ENCODE peak calls at places on chromosomes 11 and 22, in four cellular contexts. One of them, this sample, is unnamed.

GRCh38 chr11:61353109-61354067 is 8.3 kb downstream of the CYB561A3 start:
- DNase-seq in heart left ventricle: no peak
- DNase-seq in lower leg skin: no peak
- DNase-seq in right lobe of liver: peak
- DNase-seq in this sample: no peak

GRCh38 chr11:1172729-1173117 is 15.0 kb downstream of the MUC5AC start:
- DNase-seq in heart left ventricle: no peak
- DNase-seq in lower leg skin: no peak
- DNase-seq in right lobe of liver: no peak
- DNase-seq in this sample: no peak

GRCh38 chr11:56624661-56625110 is 10.0 kb upstream of the OR5M1 start:
- DNase-seq in heart left ventricle: no peak
- DNase-seq in lower leg skin: no peak
- DNase-seq in right lobe of liver: no peak
- DNase-seq in this sample: no peak

GRCh38 chr11:118434123-118434552 is 2.2 kb upstream of the KMT2A start:
- DNase-seq in heart left ventricle: no peak
- DNase-seq in lower leg skin: no peak
- DNase-seq in right lobe of liver: no peak
- DNase-seq in this sample: no peak

GRCh38 chr11:130383363-130384168 is 44.8 kb downstream of the ADAMTS8 start:
- DNase-seq in heart left ventricle: no peak
- DNase-seq in lower leg skin: no peak
- DNase-seq in right lobe of liver: no peak
- DNase-seq in this sample: no peak

GRCh38 chr11:123430736-123431356 is 777 bp downstream of the GRAMD1B start:
- DNase-seq in heart left ventricle: peak
- DNase-seq in lower leg skin: peak
- DNase-seq in right lobe of liver: peak
- DNase-seq in this sample: peak

GRCh38 chr22:41539146-41540005 is 4.9 kb downstream of the POLR3H start:
- DNase-seq in heart left ventricle: no peak
- DNase-seq in lower leg skin: no peak
- DNase-seq in right lobe of liver: no peak
- DNase-seq in this sample: no peak

GRCh38 chr11:44652901-44653644 is 73.7 kb upstream of the TSPAN18 start:
- DNase-seq in heart left ventricle: no peak
- DNase-seq in lower leg skin: no peak
- DNase-seq in right lobe of liver: no peak
- DNase-seq in this sample: no peak

GRCh38 chr22:32920032-32920628 is 118.6 kb downstream of the TIMP3 start:
- DNase-seq in heart left ventricle: peak
- DNase-seq in lower leg skin: peak
- DNase-seq in right lobe of liver: no peak
- DNase-seq in this sample: no peak

GRCh38 chr11:6695377-6695776 is 12.2 kb upstream of the MRPL17 start:
- DNase-seq in heart left ventricle: no peak
- DNase-seq in lower leg skin: no peak
- DNase-seq in right lobe of liver: no peak
- DNase-seq in this sample: no peak

GRCh38 chr11:13223112-13223511 is 54.5 kb upstream of the BMAL1 start:
- DNase-seq in heart left ventricle: no peak
- DNase-seq in lower leg skin: no peak
- DNase-seq in right lobe of liver: no peak
- DNase-seq in this sample: no peak

GRCh38 chr22:47322854-47323253 is 560.4 kb downstream of the TBC1D22A start:
- DNase-seq in heart left ventricle: no peak
- DNase-seq in lower leg skin: no peak
- DNase-seq in right lobe of liver: no peak
- DNase-seq in this sample: no peak

GRCh38 chr11:71373791-71374454 is 74.3 kb downstream of the DHCR7 start:
- DNase-seq in heart left ventricle: no peak
- DNase-seq in lower leg skin: no peak
- DNase-seq in right lobe of liver: no peak
- DNase-seq in this sample: no peak

GRCh38 chr11:34613462-34614183 is 7.3 kb upstream of the EHF start:
- DNase-seq in heart left ventricle: no peak
- DNase-seq in lower leg skin: no peak
- DNase-seq in right lobe of liver: no peak
- DNase-seq in this sample: no peak

GRCh38 chr22:22156348-22156715 is 88.3 kb upstream of the VPREB1 start:
- DNase-seq in heart left ventricle: no peak
- DNase-seq in lower leg skin: no peak
- DNase-seq in right lobe of liver: no peak
- DNase-seq in this sample: no peak

GRCh38 chr11:36266767-36267166 is 22.5 kb downstream of the COMMD9 start:
- DNase-seq in heart left ventricle: no peak
- DNase-seq in lower leg skin: no peak
- DNase-seq in right lobe of liver: no peak
- DNase-seq in this sample: no peak

GRCh38 chr11:131758726-131759125 is 388.3 kb downstream of the NTM start:
- DNase-seq in heart left ventricle: no peak
- DNase-seq in lower leg skin: no peak
- DNase-seq in right lobe of liver: no peak
- DNase-seq in this sample: no peak

GRCh38 chr22:29217827-29218757 is 12.4 kb downstream of the EMID1 start:
- DNase-seq in heart left ventricle: no peak
- DNase-seq in lower leg skin: no peak
- DNase-seq in right lobe of liver: peak
- DNase-seq in this sample: no peak

GRCh38 chr11:95289378-95289777 is 58.4 kb upstream of the SESN3 start:
- DNase-seq in heart left ventricle: no peak
- DNase-seq in lower leg skin: no peak
- DNase-seq in right lobe of liver: no peak
- DNase-seq in this sample: no peak

GRCh38 chr11:20670932-20671403 is 1.6 kb downstream of the NELL1 start:
- DNase-seq in heart left ventricle: no peak
- DNase-seq in lower leg skin: no peak
- DNase-seq in right lobe of liver: no peak
- DNase-seq in this sample: no peak

GRCh38 chr11:11378184-11378940 is 25.3 kb upstream of the CSNK2A3 start:
- DNase-seq in heart left ventricle: no peak
- DNase-seq in lower leg skin: no peak
- DNase-seq in right lobe of liver: no peak
- DNase-seq in this sample: no peak

GRCh38 chr11:26335903-26336302 is 4.0 kb downstream of the ANO3 start:
- DNase-seq in heart left ventricle: no peak
- DNase-seq in lower leg skin: no peak
- DNase-seq in right lobe of liver: no peak
- DNase-seq in this sample: no peak

GRCh38 chr11:17479284-17480214 is 2.9 kb upstream of the ABCC8 start:
- DNase-seq in heart left ventricle: no peak
- DNase-seq in lower leg skin: no peak
- DNase-seq in right lobe of liver: no peak
- DNase-seq in this sample: peak

GRCh38 chr11:34792814-34793241 is 123.4 kb downstream of the APIP start:
- DNase-seq in heart left ventricle: no peak
- DNase-seq in lower leg skin: peak
- DNase-seq in right lobe of liver: peak
- DNase-seq in this sample: peak

GRCh38 chr22:38744981-38745380 is 10.8 kb downstream of the SUN2 start:
- DNase-seq in heart left ventricle: no peak
- DNase-seq in lower leg skin: no peak
- DNase-seq in right lobe of liver: peak
- DNase-seq in this sample: no peak

GRCh38 chr11:96338910-96339703 is 3.9 kb downstream of the MAML2 start:
- DNase-seq in heart left ventricle: peak
- DNase-seq in lower leg skin: no peak
- DNase-seq in right lobe of liver: peak
- DNase-seq in this sample: peak

GRCh38 chr11:102241026-102241425 is 76.3 kb upstream of the BIRC3 start:
- DNase-seq in heart left ventricle: no peak
- DNase-seq in lower leg skin: no peak
- DNase-seq in right lobe of liver: no peak
- DNase-seq in this sample: no peak

GRCh38 chr11:62269654-62270278 is at the start of gene SCGB2A2:
- DNase-seq in heart left ventricle: no peak
- DNase-seq in lower leg skin: peak
- DNase-seq in right lobe of liver: no peak
- DNase-seq in this sample: peak

GRCh38 chr11:69443138-69443967 is 38.1 kb upstream of the LINC01488 start:
- DNase-seq in heart left ventricle: peak
- DNase-seq in lower leg skin: peak
- DNase-seq in right lobe of liver: peak
- DNase-seq in this sample: peak
- TF ChIP-seq POLR2A in heart left ventricle: no peak
- TF ChIP-seq POLR2A in lower leg skin: no peak
- TF ChIP-seq POLR2A in right lobe of liver: no peak
- TF ChIP-seq POLR2A in this sample: peak

GRCh38 chr22:27794244-27794643 is 7.3 kb downstream of the MN1 start:
- DNase-seq in heart left ventricle: no peak
- DNase-seq in lower leg skin: no peak
- DNase-seq in right lobe of liver: no peak
- DNase-seq in this sample: no peak
- H3K4me3 ChIP-seq in heart left ventricle: peak
- H3K4me3 ChIP-seq in lower leg skin: no peak
- H3K4me3 ChIP-seq in right lobe of liver: no peak
- H3K4me3 ChIP-seq in this sample: no peak

GRCh38 chr11:126268708-126269579 is at the start of the genes FOXRED1 and SRPRA:
- DNase-seq in heart left ventricle: peak
- DNase-seq in lower leg skin: peak
- DNase-seq in right lobe of liver: peak
- DNase-seq in this sample: peak
- TF ChIP-seq POLR2A in heart left ventricle: no peak
- TF ChIP-seq POLR2A in lower leg skin: no peak
- TF ChIP-seq POLR2A in right lobe of liver: peak
- TF ChIP-seq POLR2A in this sample: peak

GRCh38 chr11:58061813-58062212 is 31.1 kb downstream of the OR6Q1 start:
- DNase-seq in heart left ventricle: no peak
- DNase-seq in lower leg skin: no peak
- DNase-seq in right lobe of liver: no peak
- DNase-seq in this sample: no peak
- H3K4me3 ChIP-seq in heart left ventricle: no peak
- H3K4me3 ChIP-seq in lower leg skin: no peak
- H3K4me3 ChIP-seq in right lobe of liver: no peak
- H3K4me3 ChIP-seq in this sample: no peak

GRCh38 chr11:59875856-59876519 is 2.6 kb upstream of the OOSP3 start:
- DNase-seq in heart left ventricle: no peak
- DNase-seq in lower leg skin: no peak
- DNase-seq in right lobe of liver: no peak
- DNase-seq in this sample: no peak

GRCh38 chr11:59883597-59883996 is 5.0 kb downstream of the OOSP3 start:
- DNase-seq in heart left ventricle: no peak
- DNase-seq in lower leg skin: no peak
- DNase-seq in right lobe of liver: no peak
- DNase-seq in this sample: no peak

GRCh38 chr11:59879534-59879933 is 952 bp downstream of the OOSP3 start:
- DNase-seq in heart left ventricle: no peak
- DNase-seq in lower leg skin: no peak
- DNase-seq in right lobe of liver: no peak
- DNase-seq in this sample: no peak

DNA sequence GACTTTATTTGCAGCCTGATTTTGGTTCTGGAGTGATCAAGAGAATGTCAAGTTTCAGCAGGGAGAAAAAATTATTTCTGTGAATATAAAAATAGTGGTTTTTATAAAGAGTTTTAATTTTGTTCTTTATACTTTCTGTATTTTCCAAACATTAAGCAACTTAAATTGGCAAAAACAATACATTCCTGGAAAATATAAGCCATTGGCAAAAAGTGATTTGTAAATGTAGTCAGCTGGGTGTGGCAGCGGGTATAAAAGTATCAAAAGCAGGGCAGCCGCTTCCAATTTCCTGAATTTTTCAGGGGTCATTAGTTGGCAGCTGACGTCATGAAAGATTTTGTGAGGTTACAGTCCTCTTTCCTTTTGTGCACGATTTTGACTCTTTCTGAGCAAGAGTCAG is at the start of gene OOSP3:
- DNase-seq in heart left ventricle: no peak
- DNase-seq in lower leg skin: no peak
- DNase-seq in right lobe of liver: no peak
- DNase-seq in this sample: no peak
- TF ChIP-seq POLR2A in heart left ventricle: no peak
- TF ChIP-seq POLR2A in lower leg skin: no peak
- TF ChIP-seq POLR2A in right lobe of liver: no peak
- TF ChIP-seq POLR2A in this sample: no peak

DNA sequence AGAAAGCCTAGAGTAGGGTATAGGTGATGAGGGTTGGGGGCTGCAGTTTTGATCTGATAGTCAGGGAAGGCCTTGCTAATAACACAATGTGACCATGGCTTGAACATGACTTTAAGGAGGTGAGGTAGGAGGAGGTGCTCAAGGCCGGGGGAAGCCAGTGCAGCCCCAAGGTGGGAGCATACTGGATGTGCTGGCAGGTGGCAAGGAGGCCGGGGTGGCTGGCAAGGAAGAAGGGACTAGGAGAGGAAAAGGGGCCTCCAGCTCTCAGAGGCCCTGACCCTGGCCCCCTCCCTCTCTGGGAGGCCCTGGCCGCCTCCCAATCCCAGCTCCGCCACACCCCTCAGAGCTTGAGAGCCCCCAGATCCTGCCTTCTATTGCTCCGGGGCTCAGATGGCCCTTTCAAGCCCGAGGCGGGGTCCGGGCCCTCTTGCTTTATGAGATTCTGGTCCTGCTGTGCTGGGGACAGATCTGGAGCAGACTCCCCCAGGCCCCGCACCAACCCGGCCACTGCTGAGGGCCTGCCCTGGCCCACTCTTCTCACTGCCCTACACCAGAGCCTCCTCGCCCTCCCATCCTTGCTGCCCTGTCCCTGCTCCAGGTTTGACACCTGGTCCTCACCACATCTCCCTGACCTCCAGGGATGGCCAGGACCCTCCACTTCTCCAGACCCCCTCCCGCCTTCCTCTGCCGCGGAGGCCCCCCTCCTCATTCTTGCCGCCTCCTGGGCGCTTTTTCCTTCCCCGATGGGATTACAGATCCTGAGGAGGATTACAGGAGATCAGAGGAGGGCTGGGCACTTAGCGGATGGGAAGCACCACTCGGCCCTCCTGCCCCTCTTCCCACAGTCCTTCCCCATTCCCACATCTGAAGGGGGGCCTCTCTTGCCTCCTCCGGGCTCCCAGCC is 1.8 kb downstream of the PITPNM1 start:
- DNase-seq in heart left ventricle: no peak
- DNase-seq in lower leg skin: no peak
- DNase-seq in right lobe of liver: peak
- DNase-seq in this sample: no peak
- H3K4me3 ChIP-seq in heart left ventricle: peak
- H3K4me3 ChIP-seq in lower leg skin: no peak
- H3K4me3 ChIP-seq in right lobe of liver: no peak
- H3K4me3 ChIP-seq in this sample: peak

This sample was measured in thyroid gland.